ENCODE peak calls at places on chromosome 12, in six cellular contexts. U is A549; D is CD4-positive, alpha-beta memory T cell; S is colonic mucosa; E is RWPE2; T is left lung. G is an unnamed sample.

GRCh38 chr12:26338574-26339572 is 143.5 kb downstream of the SSPN start:
- DNase-seq in U (peak), D (no peak), S (no peak), E (no peak), T (no peak), G (no peak)

GRCh38 chr12:82407481-82407880 is 49.2 kb downstream of the METTL25 start:
- DNase-seq in U (no peak), D (no peak), S (no peak), E (no peak), T (no peak), G (no peak)

GRCh38 chr12:78229491-78230209 is 399.0 kb downstream of the NAV3 start:
- DNase-seq in U (peak), D (no peak), S (peak), E (no peak), T (no peak), G (no peak)

GRCh38 chr12:27866382-27867101 is 86.5 kb upstream of the MANSC4 start:
- DNase-seq in U (no peak), D (no peak), S (no peak), E (no peak), T (no peak), G (no peak)

GRCh38 chr12:21476949-21477348 is 24.5 kb downstream of the RECQL start:
- DNase-seq in U (no peak), D (no peak), S (no peak), E (no peak), T (no peak), G (peak)

GRCh38 chr12:28278499-28278898 is 88.2 kb downstream of the CCDC91 start:
- DNase-seq in U (no peak), D (no peak), S (no peak), E (no peak), T (no peak), G (no peak)

GRCh38 chr12:26451763-26452162 is 256.4 kb downstream of the SSPN start:
- DNase-seq in U (no peak), D (no peak), S (no peak), E (no peak), T (no peak), G (no peak)

GRCh38 chr12:13218641-13219040 is 22.1 kb downstream of the EMP1 start:
- DNase-seq in U (no peak), D (no peak), S (no peak), E (no peak), T (no peak), G (no peak)

GRCh38 chr12:114864688-114865685 is 181.0 kb upstream of the TBX3 start:
- DNase-seq in U (no peak), D (no peak), S (no peak), E (no peak), T (no peak), G (no peak)

GRCh38 chr12:1691123-1692007 is 495 bp downstream of the ADIPOR2 start:
- DNase-seq in U (peak), D (no peak), S (peak), E (no peak), T (peak), G (no peak)

GRCh38 chr12:65778268-65779090 is 45.8 kb upstream of the HMGA2 start:
- DNase-seq in U (no peak), D (no peak), S (no peak), E (no peak), T (no peak), G (no peak)

GRCh38 chr12:57089259-57090245 is 638 bp downstream of the NAB2 start:
- DNase-seq in U (no peak), D (peak), S (peak), E (no peak), T (peak), G (no peak)

GRCh38 chr12:57604454-57605307 is at the start of gene DTX3:
- DNase-seq in U (peak), D (peak), S (peak), E (no peak), T (no peak), G (no peak)

GRCh38 chr12:95796982-95797289 is 6.4 kb upstream of the NTN4 start:
- DNase-seq in U (peak), D (no peak), S (no peak), E (no peak), T (no peak), G (no peak)

GRCh38 chr12:98635657-98636323 is 8.8 kb downstream of the IKBIP start:
- DNase-seq in U (peak), D (no peak), S (no peak), E (no peak), T (no peak), G (peak)

GRCh38 chr12:98638009-98638408 is 6.6 kb downstream of the IKBIP start:
- DNase-seq in U (no peak), D (no peak), S (no peak), E (no peak), T (no peak), G (no peak)

GRCh38 chr12:98637068-98637467 is 7.5 kb downstream of the IKBIP start:
- DNase-seq in U (no peak), D (no peak), S (no peak), E (no peak), T (no peak), G (no peak)

GRCh38 chr12:98644433-98644711 is 216 bp downstream of the IKBIP start:
- DNase-seq in U (no peak), D (no peak), S (no peak), E (peak), T (no peak), G (no peak)

GRCh38 chr12:98639526-98639925 is 5.1 kb downstream of the IKBIP start:
- DNase-seq in U (no peak), D (no peak), S (no peak), E (no peak), T (no peak), G (no peak)
- H3K4me3 ChIP-seq in U (no peak), D (no peak), S (no peak), E (no peak), T (no peak), G (no peak)

GRCh38 chr12:24821691-24822090 is 127.2 kb downstream of the BCAT1 start:
- DNase-seq in U (no peak), D (no peak), S (no peak), E (no peak), T (no peak), G (no peak)
- H3K27ac ChIP-seq in U (no peak), D (no peak), S (no peak), E (no peak), T (no peak), G (peak)

GRCh38 chr12:62865860-62866407 is 69.0 kb downstream of the PPM1H start:
- DNase-seq in U (peak), D (no peak), S (no peak), E (no peak), T (no peak), G (no peak)
- H3K4me3 ChIP-seq in U (no peak), D (no peak), S (no peak), E (no peak), T (no peak), G (no peak)

DNA sequence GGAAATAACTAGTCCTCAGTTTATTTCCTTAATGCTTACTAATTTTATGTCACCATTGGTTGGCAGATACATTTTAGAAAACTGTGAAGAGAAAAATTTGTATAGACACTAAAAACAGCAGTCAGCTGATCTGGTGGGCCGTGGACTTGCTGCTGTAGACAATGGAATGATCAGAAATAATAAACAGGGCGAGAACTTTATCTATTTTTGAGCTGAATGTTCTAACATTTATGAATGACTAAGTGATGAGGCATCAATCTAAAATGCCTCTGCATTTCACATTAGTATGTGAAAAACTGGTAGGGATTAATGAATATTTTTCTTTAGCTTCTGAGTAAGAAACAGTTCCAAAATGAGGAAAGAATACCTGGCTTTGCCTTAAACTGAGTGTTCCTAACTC is 24.8 kb upstream of the PKP2 start:
- DNase-seq in U (no peak), D (no peak), S (no peak), E (no peak), T (no peak), G (no peak)
- H3K27ac ChIP-seq in U (peak), D (no peak), S (no peak), E (peak), T (no peak), G (no peak)

GRCh38 chr12:112130461-112130998 is 5.2 kb downstream of the TRAFD1 start:
- DNase-seq in U (no peak), D (peak), S (no peak), E (no peak), T (no peak), G (no peak)
- H3K4me3 ChIP-seq in U (peak), D (peak), S (peak), E (no peak), T (no peak), G (peak)

GRCh38 chr12:51189790-51190355 is 16.9 kb upstream of the TFCP2 start:
- DNase-seq in U (no peak), D (no peak), S (no peak), E (no peak), T (no peak), G (no peak)

GRCh38 chr12:51188359-51189051 is 15.6 kb upstream of the TFCP2 start:
- DNase-seq in U (no peak), D (no peak), S (no peak), E (no peak), T (no peak), G (no peak)

GRCh38 chr12:51190820-51191219 is 17.9 kb upstream of the TFCP2 start:
- DNase-seq in U (no peak), D (no peak), S (no peak), E (no peak), T (no peak), G (no peak)

GRCh38 chr12:51192284-51192671 is 19.3 kb upstream of the TFCP2 start:
- DNase-seq in U (no peak), D (no peak), S (no peak), E (no peak), T (no peak), G (no peak)

DNA sequence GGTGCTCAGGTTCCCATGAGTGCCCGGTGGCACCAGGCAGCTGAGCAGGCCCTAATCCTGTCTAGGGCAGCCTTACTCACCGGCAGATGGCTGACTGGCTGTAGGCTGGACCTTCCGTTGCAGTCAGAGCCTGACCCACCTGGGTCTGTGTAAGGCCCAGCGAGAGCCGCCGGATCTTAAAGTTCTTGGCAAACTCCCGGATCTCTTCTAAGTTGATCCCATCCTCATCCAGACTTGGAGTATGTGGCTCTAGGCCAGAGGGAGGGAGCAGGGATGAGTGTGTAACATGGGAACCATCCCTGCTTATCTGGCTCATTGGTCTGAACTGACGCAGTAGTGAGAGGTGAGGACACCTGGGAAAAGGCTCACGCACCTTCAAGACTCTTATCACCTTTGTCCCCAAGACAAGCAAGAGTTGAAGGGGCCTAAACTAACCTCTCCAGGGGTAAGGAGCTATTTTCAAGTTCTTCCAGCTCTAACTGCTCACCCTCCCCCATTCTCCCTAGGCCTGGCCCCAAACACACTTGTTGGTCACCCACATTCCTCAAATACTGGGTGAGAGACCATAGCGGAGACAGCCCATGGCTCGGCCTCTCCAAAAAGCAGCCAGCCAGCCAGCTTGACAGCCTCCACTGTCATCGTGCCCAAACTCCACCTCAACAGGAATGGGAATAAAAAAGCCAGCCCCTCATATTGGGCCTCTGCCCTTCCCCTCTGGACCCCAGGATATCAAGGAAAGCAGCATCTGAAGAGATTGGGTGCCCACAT is 18.8 kb upstream of the TFCP2 start:
- DNase-seq in U (no peak), D (no peak), S (no peak), E (no peak), T (no peak), G (no peak)
- H3K27ac ChIP-seq in U (no peak), D (no peak), S (no peak), E (no peak), T (no peak), G (no peak)

GRCh38 chr12:113129664-113130456 is 5.7 kb downstream of the RASAL1 start:
- DNase-seq in U (no peak), D (no peak), S (no peak), E (no peak), T (no peak), G (no peak)
- H3K4me3 ChIP-seq in U (no peak), D (no peak), S (no peak), E (no peak), T (no peak), G (no peak)

G was measured in AG04450.